ENCODE peak calls at places on chromosomes 16 and 17, in nine cellular contexts. One of them, this sample, is unnamed.

GRCh38 chr17:10738516-10739258 is 8.9 kb upstream of the TMEM220 start:
- DNase-seq in right lobe of liver: peak
- DNase-seq in cardiac muscle cell: no peak
- DNase-seq in H9: peak
- DNase-seq in omental fat pad: no peak
- DNase-seq in thoracic aorta: no peak
- DNase-seq in left ventricle myocardium inferior: no peak
- DNase-seq in AG04449: no peak
- DNase-seq in stomach: peak
- DNase-seq in this sample: peak

GRCh38 chr17:78947235-78948153 is 22.3 kb upstream of the TIMP2 start:
- DNase-seq in right lobe of liver: no peak
- DNase-seq in cardiac muscle cell: no peak
- DNase-seq in H9: no peak
- DNase-seq in omental fat pad: no peak
- DNase-seq in thoracic aorta: no peak
- DNase-seq in left ventricle myocardium inferior: no peak
- DNase-seq in AG04449: no peak
- DNase-seq in stomach: peak
- DNase-seq in this sample: no peak

GRCh38 chr16:16033208-16033717 is 83.8 kb downstream of the ABCC1 start:
- DNase-seq in right lobe of liver: no peak
- DNase-seq in cardiac muscle cell: no peak
- DNase-seq in H9: no peak
- DNase-seq in omental fat pad: no peak
- DNase-seq in thoracic aorta: no peak
- DNase-seq in left ventricle myocardium inferior: no peak
- DNase-seq in AG04449: no peak
- DNase-seq in stomach: no peak
- DNase-seq in this sample: no peak

GRCh38 chr16:66382966-66383299 is 16.4 kb downstream of the CDH5 start:
- DNase-seq in right lobe of liver: no peak
- DNase-seq in cardiac muscle cell: peak
- DNase-seq in H9: no peak
- DNase-seq in omental fat pad: no peak
- DNase-seq in thoracic aorta: no peak
- DNase-seq in left ventricle myocardium inferior: no peak
- DNase-seq in AG04449: peak
- DNase-seq in stomach: no peak
- DNase-seq in this sample: no peak

GRCh38 chr17:65783845-65784334 is 222.4 kb upstream of the AXIN2 start:
- DNase-seq in right lobe of liver: no peak
- DNase-seq in cardiac muscle cell: no peak
- DNase-seq in H9: no peak
- DNase-seq in omental fat pad: no peak
- DNase-seq in thoracic aorta: no peak
- DNase-seq in left ventricle myocardium inferior: no peak
- DNase-seq in AG04449: peak
- DNase-seq in stomach: no peak
- DNase-seq in this sample: no peak

GRCh38 chr16:71542377-71542776 is 16.2 kb downstream of the CHST4 start:
- DNase-seq in right lobe of liver: peak
- DNase-seq in cardiac muscle cell: peak
- DNase-seq in H9: peak
- DNase-seq in omental fat pad: peak
- DNase-seq in thoracic aorta: no peak
- DNase-seq in left ventricle myocardium inferior: peak
- DNase-seq in AG04449: no peak
- DNase-seq in stomach: peak
- DNase-seq in this sample: no peak

GRCh38 chr17:83064732-83065659 is 14.4 kb upstream of the METRNL start:
- DNase-seq in right lobe of liver: peak
- DNase-seq in cardiac muscle cell: no peak
- DNase-seq in H9: peak
- DNase-seq in omental fat pad: peak
- DNase-seq in thoracic aorta: no peak
- DNase-seq in left ventricle myocardium inferior: peak
- DNase-seq in AG04449: no peak
- DNase-seq in stomach: peak
- DNase-seq in this sample: no peak

GRCh38 chr16:51382940-51383339 is 231.9 kb upstream of the SALL1 start:
- DNase-seq in right lobe of liver: no peak
- DNase-seq in cardiac muscle cell: no peak
- DNase-seq in H9: no peak
- DNase-seq in omental fat pad: no peak
- DNase-seq in thoracic aorta: no peak
- DNase-seq in left ventricle myocardium inferior: no peak
- DNase-seq in AG04449: no peak
- DNase-seq in stomach: no peak
- DNase-seq in this sample: no peak

GRCh38 chr17:76586741-76587487 is 1.3 kb upstream of the ST6GALNAC2 start:
- DNase-seq in right lobe of liver: no peak
- DNase-seq in cardiac muscle cell: peak
- DNase-seq in H9: no peak
- DNase-seq in omental fat pad: no peak
- DNase-seq in thoracic aorta: no peak
- DNase-seq in left ventricle myocardium inferior: no peak
- DNase-seq in AG04449: no peak
- DNase-seq in stomach: no peak
- DNase-seq in this sample: no peak

GRCh38 chr17:76585048-76585648 is 512 bp downstream of the ST6GALNAC2 start:
- DNase-seq in right lobe of liver: peak
- DNase-seq in cardiac muscle cell: peak
- DNase-seq in H9: peak
- DNase-seq in omental fat pad: no peak
- DNase-seq in thoracic aorta: no peak
- DNase-seq in left ventricle myocardium inferior: no peak
- DNase-seq in AG04449: no peak
- DNase-seq in stomach: peak
- DNase-seq in this sample: no peak

GRCh38 chr17:76584427-76585047 is 1.1 kb downstream of the ST6GALNAC2 start:
- DNase-seq in right lobe of liver: no peak
- DNase-seq in cardiac muscle cell: no peak
- DNase-seq in H9: no peak
- DNase-seq in omental fat pad: no peak
- DNase-seq in thoracic aorta: no peak
- DNase-seq in left ventricle myocardium inferior: no peak
- DNase-seq in AG04449: no peak
- DNase-seq in stomach: no peak
- DNase-seq in this sample: no peak

GRCh38 chr17:76588182-76588581 is 2.5 kb upstream of the ST6GALNAC2 start:
- DNase-seq in right lobe of liver: peak
- DNase-seq in cardiac muscle cell: no peak
- DNase-seq in H9: no peak
- DNase-seq in omental fat pad: no peak
- DNase-seq in thoracic aorta: no peak
- DNase-seq in left ventricle myocardium inferior: no peak
- DNase-seq in AG04449: no peak
- DNase-seq in stomach: no peak
- DNase-seq in this sample: no peak

DNA sequence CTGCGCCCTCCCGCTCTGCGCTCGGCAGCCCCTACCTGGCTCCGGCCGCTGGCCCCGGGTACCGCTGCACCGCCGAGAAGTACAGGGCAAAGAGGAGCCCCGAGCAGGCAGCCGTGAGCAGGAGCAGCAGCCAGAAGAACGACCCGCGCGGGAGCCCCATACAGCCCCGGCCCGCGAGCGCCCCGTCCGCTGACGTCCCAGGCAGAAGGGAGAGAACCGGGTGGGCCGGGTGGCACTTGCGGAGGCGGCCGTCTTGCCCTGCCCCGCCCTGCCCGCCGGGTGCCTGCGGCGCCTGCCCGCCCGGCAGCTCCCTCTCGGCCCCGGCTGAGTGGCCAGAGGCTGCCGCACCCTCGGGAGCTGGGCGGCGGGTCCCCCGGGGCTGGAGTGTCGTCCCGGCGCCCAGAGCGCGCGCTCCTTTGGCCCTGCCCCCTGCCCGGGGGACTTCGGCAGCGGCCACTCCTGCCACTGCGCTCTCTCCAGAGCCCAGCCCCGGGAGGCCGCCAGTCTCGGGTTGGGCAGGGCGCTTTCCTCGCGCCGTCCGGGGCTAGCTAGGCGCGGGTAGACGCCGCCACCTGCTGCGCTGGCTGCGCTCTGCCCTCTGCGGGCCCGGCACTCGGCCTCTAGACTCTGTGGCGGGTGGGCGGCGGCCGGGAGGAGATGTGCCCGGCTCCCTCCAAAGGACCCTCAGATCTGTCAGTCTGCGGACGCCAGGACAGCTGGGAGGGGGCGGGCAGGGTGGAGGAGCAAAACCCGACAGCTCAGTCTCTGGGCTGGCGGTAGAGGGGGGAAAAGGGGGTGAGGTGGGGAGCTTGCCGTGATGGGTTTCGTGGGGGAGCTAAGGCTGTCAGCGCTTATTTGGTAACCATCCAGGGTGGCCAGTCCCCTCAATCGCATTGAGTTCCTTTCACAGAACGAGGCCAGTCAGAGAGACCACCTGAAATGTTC is at the start of gene ST6GALNAC2:
- DNase-seq in right lobe of liver: peak
- DNase-seq in cardiac muscle cell: peak
- DNase-seq in H9: no peak
- DNase-seq in omental fat pad: no peak
- DNase-seq in thoracic aorta: no peak
- DNase-seq in left ventricle myocardium inferior: peak
- DNase-seq in AG04449: no peak
- DNase-seq in stomach: peak
- DNase-seq in this sample: peak
- TF ChIP-seq CTCF in right lobe of liver: peak
- TF ChIP-seq CTCF in cardiac muscle cell: peak
- TF ChIP-seq CTCF in H9: no peak
- TF ChIP-seq CTCF in omental fat pad: no peak
- TF ChIP-seq CTCF in thoracic aorta: peak
- TF ChIP-seq CTCF in left ventricle myocardium inferior: peak
- TF ChIP-seq CTCF in AG04449: peak
- TF ChIP-seq CTCF in stomach: no peak
- TF ChIP-seq CTCF in this sample: peak

GRCh38 chr17:17580662-17581470 is 10.6 kb downstream of the PEMT start:
- DNase-seq in right lobe of liver: peak
- DNase-seq in cardiac muscle cell: peak
- DNase-seq in H9: no peak
- DNase-seq in omental fat pad: no peak
- DNase-seq in thoracic aorta: no peak
- DNase-seq in left ventricle myocardium inferior: no peak
- DNase-seq in AG04449: no peak
- DNase-seq in stomach: no peak
- DNase-seq in this sample: no peak

GRCh38 chr17:17579691-17580090 is 11.8 kb downstream of the PEMT start:
- DNase-seq in right lobe of liver: peak
- DNase-seq in cardiac muscle cell: no peak
- DNase-seq in H9: no peak
- DNase-seq in omental fat pad: no peak
- DNase-seq in thoracic aorta: no peak
- DNase-seq in left ventricle myocardium inferior: no peak
- DNase-seq in AG04449: no peak
- DNase-seq in stomach: no peak
- DNase-seq in this sample: no peak

GRCh38 chr17:17577373-17577772 is 14.1 kb downstream of the PEMT start:
- DNase-seq in right lobe of liver: no peak
- DNase-seq in cardiac muscle cell: no peak
- DNase-seq in H9: no peak
- DNase-seq in omental fat pad: no peak
- DNase-seq in thoracic aorta: no peak
- DNase-seq in left ventricle myocardium inferior: no peak
- DNase-seq in AG04449: no peak
- DNase-seq in stomach: no peak
- DNase-seq in this sample: no peak

GRCh38 chr17:17581509-17581908 is 10.0 kb downstream of the PEMT start:
- DNase-seq in right lobe of liver: peak
- DNase-seq in cardiac muscle cell: no peak
- DNase-seq in H9: no peak
- DNase-seq in omental fat pad: no peak
- DNase-seq in thoracic aorta: no peak
- DNase-seq in left ventricle myocardium inferior: no peak
- DNase-seq in AG04449: no peak
- DNase-seq in stomach: no peak
- DNase-seq in this sample: no peak

DNA sequence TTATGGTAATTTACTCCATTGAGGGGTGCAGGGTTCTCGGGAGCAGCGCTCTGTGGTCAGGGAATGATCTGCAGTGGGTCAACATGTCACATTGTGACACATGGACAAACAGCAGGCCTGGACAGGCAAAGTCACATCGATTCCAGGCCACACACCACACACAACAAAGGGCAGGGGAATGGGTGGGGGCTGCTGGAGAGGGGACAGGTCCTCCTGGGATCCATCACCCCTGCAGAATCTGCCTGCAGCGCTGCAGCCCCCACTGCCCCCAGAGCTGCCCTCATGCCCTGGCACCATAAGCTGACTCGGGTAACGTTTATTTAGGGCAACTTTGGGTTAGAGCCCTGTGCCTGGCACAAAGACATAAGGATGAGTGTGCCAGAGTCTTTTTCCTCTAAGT is 9.1 kb downstream of the PEMT start:
- DNase-seq in right lobe of liver: peak
- DNase-seq in cardiac muscle cell: no peak
- DNase-seq in H9: no peak
- DNase-seq in omental fat pad: no peak
- DNase-seq in thoracic aorta: no peak
- DNase-seq in left ventricle myocardium inferior: no peak
- DNase-seq in AG04449: no peak
- DNase-seq in stomach: no peak
- DNase-seq in this sample: no peak
- TF ChIP-seq CTCF in right lobe of liver: no peak
- TF ChIP-seq CTCF in cardiac muscle cell: no peak
- TF ChIP-seq CTCF in H9: no peak
- TF ChIP-seq CTCF in omental fat pad: no peak
- TF ChIP-seq CTCF in thoracic aorta: no peak
- TF ChIP-seq CTCF in left ventricle myocardium inferior: no peak
- TF ChIP-seq CTCF in AG04449: no peak
- TF ChIP-seq CTCF in stomach: no peak
- TF ChIP-seq CTCF in this sample: no peak

GRCh38 chr16:7919782-7920181 is 587.1 kb downstream of the RBFOX1 start:
- DNase-seq in right lobe of liver: no peak
- DNase-seq in cardiac muscle cell: no peak
- DNase-seq in H9: no peak
- DNase-seq in omental fat pad: no peak
- DNase-seq in thoracic aorta: no peak
- DNase-seq in left ventricle myocardium inferior: no peak
- DNase-seq in AG04449: no peak
- DNase-seq in stomach: no peak
- DNase-seq in this sample: no peak

GRCh38 chr16:7921360-7921759 is 588.7 kb downstream of the RBFOX1 start:
- DNase-seq in right lobe of liver: no peak
- DNase-seq in cardiac muscle cell: peak
- DNase-seq in H9: peak
- DNase-seq in omental fat pad: no peak
- DNase-seq in thoracic aorta: no peak
- DNase-seq in left ventricle myocardium inferior: no peak
- DNase-seq in AG04449: no peak
- DNase-seq in stomach: no peak
- DNase-seq in this sample: no peak
- TF ChIP-seq CTCF in right lobe of liver: no peak
- TF ChIP-seq CTCF in cardiac muscle cell: no peak
- TF ChIP-seq CTCF in H9: peak
- TF ChIP-seq CTCF in omental fat pad: no peak
- TF ChIP-seq CTCF in thoracic aorta: no peak
- TF ChIP-seq CTCF in left ventricle myocardium inferior: peak
- TF ChIP-seq CTCF in AG04449: no peak
- TF ChIP-seq CTCF in stomach: no peak
- TF ChIP-seq CTCF in this sample: no peak

DNA sequence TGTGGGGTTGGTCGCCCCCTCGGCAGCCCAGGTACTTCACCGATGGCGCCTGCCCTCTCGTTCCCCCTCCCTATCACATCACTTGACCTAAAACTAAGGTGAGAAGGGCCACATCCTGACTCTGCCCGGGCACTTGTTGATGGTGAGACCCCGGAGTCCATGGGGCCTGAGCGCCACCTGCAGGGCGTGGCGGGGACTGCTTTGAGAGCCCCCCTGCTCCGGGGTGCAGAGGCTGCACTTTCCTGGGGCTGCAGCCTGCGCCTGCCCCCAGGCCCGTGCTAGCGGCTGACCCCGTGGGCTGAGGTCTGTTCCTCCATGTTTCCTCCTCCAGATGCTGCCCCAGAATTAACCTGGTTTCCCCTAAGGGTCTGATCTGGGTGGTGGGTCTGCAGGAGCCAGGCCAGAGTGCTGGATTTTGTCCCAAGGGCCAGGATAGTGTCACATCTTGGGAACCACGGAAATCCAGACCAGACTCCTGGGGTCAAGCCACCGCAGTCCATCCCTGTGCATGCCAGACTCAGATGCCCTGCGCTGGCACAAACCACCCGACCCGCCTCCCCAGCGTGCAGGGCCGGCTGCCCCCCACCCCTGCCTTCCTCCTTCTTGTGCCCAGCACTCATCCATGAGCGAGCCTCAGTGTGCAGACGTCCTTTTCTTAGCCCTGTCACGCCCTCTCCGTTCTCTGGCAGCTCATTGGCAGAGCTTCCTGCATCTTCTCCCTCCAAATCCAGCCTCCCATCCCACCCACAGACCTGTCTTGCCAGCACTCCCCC is 2.7 kb downstream of the NDUFAF8 start:
- DNase-seq in right lobe of liver: no peak
- DNase-seq in cardiac muscle cell: peak
- DNase-seq in H9: peak
- DNase-seq in omental fat pad: peak
- DNase-seq in thoracic aorta: no peak
- DNase-seq in left ventricle myocardium inferior: no peak
- DNase-seq in AG04449: no peak
- DNase-seq in stomach: peak
- DNase-seq in this sample: no peak
- TF ChIP-seq CTCF in right lobe of liver: peak
- TF ChIP-seq CTCF in cardiac muscle cell: peak
- TF ChIP-seq CTCF in H9: peak
- TF ChIP-seq CTCF in omental fat pad: no peak
- TF ChIP-seq CTCF in thoracic aorta: peak
- TF ChIP-seq CTCF in left ventricle myocardium inferior: peak
- TF ChIP-seq CTCF in AG04449: peak
- TF ChIP-seq CTCF in stomach: no peak
- TF ChIP-seq CTCF in this sample: peak